ENCODE peak calls at places on chromosome 19, in five cellular contexts. One of them, this sample, is unnamed.

GRCh38 chr19:55484571-55485438 is at the start of gene NAT14:
- DNase-seq in PC-9: no peak
- DNase-seq in mammary epithelial cell: peak; percentile 25
- DNase-seq in astrocyte: no peak
- DNase-seq in hepatocyte: peak; percentile 82
- DNase-seq in this sample: peak; percentile 99

GRCh38 chr19:42352216-42352892 is 26.9 kb downstream of the MEGF8 start:
- DNase-seq in PC-9: no peak
- DNase-seq in mammary epithelial cell: peak; percentile 2
- DNase-seq in astrocyte: no peak
- DNase-seq in hepatocyte: no peak
- DNase-seq in this sample: peak; percentile 45

GRCh38 chr19:41626278-41626677 is 596 bp downstream of the CEACAM4 start:
- DNase-seq in PC-9: no peak
- DNase-seq in mammary epithelial cell: no peak
- DNase-seq in astrocyte: no peak
- DNase-seq in hepatocyte: no peak
- DNase-seq in this sample: no peak

GRCh38 chr19:29410974-29411615 is 114.7 kb upstream of the VSTM2B start:
- DNase-seq in PC-9: no peak
- DNase-seq in mammary epithelial cell: no peak
- DNase-seq in astrocyte: no peak
- DNase-seq in hepatocyte: no peak
- DNase-seq in this sample: peak; percentile 39

GRCh38 chr19:55258476-55258827 is 365 bp downstream of the PPP6R1 start:
- DNase-seq in PC-9: no peak
- DNase-seq in mammary epithelial cell: no peak
- DNase-seq in astrocyte: peak; percentile 14
- DNase-seq in hepatocyte: peak; percentile 65
- DNase-seq in this sample: peak; percentile 95

GRCh38 chr19:23771761-23772667 is 13.3 kb upstream of the ZNF681 start:
- DNase-seq in PC-9: no peak
- DNase-seq in mammary epithelial cell: peak; percentile 46
- DNase-seq in astrocyte: no peak
- DNase-seq in hepatocyte: no peak
- DNase-seq in this sample: no peak

GRCh38 chr19:45376045-45376724 is 5.8 kb upstream of the ERCC2 start:
- DNase-seq in PC-9: peak; percentile 94
- DNase-seq in mammary epithelial cell: peak; percentile 53
- DNase-seq in astrocyte: peak; percentile 93
- DNase-seq in hepatocyte: peak; percentile 38
- DNase-seq in this sample: peak; percentile 83

GRCh38 chr19:3178377-3178972 is at the start of gene S1PR4:
- DNase-seq in PC-9: no peak
- DNase-seq in mammary epithelial cell: no peak
- DNase-seq in astrocyte: no peak
- DNase-seq in hepatocyte: peak; percentile 3
- DNase-seq in this sample: peak; percentile 78

GRCh38 chr19:1468274-1469199 is 10.5 kb downstream of the C19orf25 start:
- DNase-seq in PC-9: no peak
- DNase-seq in mammary epithelial cell: peak; percentile 50
- DNase-seq in astrocyte: no peak
- DNase-seq in hepatocyte: peak; percentile 59
- DNase-seq in this sample: peak; percentile 98

GRCh38 chr19:20611866-20612265 is 46.3 kb upstream of the ZNF737 start:
- DNase-seq in PC-9: no peak
- DNase-seq in mammary epithelial cell: no peak
- DNase-seq in astrocyte: no peak
- DNase-seq in hepatocyte: no peak
- DNase-seq in this sample: no peak

GRCh38 chr19:9877775-9878510 is 42.8 kb downstream of the PIN1 start:
- DNase-seq in PC-9: peak; percentile 57
- DNase-seq in mammary epithelial cell: peak; percentile 61
- DNase-seq in astrocyte: peak; percentile 43
- DNase-seq in hepatocyte: no peak
- DNase-seq in this sample: peak; percentile 34

DNA sequence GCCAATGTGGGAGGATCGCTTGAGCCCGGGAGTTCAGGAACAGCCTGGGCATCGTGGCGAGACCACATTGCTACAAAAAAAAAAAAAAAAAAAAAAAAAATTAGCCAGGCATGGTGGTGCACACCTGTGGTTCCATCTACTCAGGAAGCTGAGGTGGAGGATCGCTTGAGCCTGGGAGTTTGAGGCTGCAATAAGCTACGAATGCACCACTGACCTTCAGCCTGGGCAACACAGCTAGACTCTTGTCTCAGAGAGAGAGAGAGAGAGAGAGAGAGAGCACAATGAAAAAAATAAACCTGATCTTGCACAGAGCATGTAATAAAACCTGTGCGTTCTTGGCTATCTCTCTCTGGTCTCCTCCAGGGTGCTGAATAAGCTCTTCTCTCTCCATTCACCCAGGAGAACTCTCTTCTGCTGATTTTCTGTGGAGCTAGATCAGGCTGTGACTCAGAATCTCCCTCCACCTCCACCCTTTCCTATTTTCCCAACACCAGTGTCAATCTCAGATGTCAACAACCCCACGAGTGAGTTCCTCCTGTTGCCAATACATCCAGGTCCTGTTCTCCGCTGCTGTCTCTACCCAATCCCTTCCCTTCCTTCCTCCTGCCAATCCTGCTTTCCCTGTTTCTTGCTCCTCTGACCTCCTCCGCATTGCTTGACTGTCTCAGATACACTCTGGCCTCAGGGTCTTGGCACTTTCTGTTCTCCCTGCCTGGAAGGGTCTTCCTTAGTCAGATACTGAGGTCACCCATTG is 3.4 kb upstream of the ACP5 start:
- DNase-seq in PC-9: no peak
- DNase-seq in mammary epithelial cell: no peak
- DNase-seq in astrocyte: no peak
- DNase-seq in hepatocyte: no peak
- DNase-seq in this sample: peak; percentile 87
- H3K4me1 ChIP-seq in PC-9: no peaks in the 10 kb centered on the region
- H3K4me1 ChIP-seq in mammary epithelial cell: peaks cover 15% of the 10 kb centered on the region
- H3K4me1 ChIP-seq in astrocyte: peaks cover 3% of the 10 kb centered on the region
- H3K4me1 ChIP-seq in hepatocyte: no peaks in the 10 kb centered on the region
- H3K4me1 ChIP-seq in this sample: peaks cover 9% of the 10 kb centered on the region

GRCh38 chr19:14119644-14120496 is 2.3 kb upstream of the PRKACA start:
- DNase-seq in PC-9: no peak
- DNase-seq in mammary epithelial cell: no peak
- DNase-seq in astrocyte: no peak
- DNase-seq in hepatocyte: no peak
- DNase-seq in this sample: peak; percentile 81
- H2AFZ ChIP-seq in PC-9: no peak overlapping the region
- H2AFZ ChIP-seq in mammary epithelial cell: no peak overlapping the region
- H2AFZ ChIP-seq in astrocyte: no peak overlapping the region
- H2AFZ ChIP-seq in hepatocyte: no peak overlapping the region
- H2AFZ ChIP-seq in this sample: no peak overlapping the region

GRCh38 chr19:35715355-35715809 is 2.4 kb upstream of the KMT2B start:
- DNase-seq in PC-9: no peak
- DNase-seq in mammary epithelial cell: no peak
- DNase-seq in astrocyte: no peak
- DNase-seq in hepatocyte: no peak
- DNase-seq in this sample: peak; percentile 78
- H3K4me1 ChIP-seq in PC-9: peaks cover 20% of the 10 kb centered on the region
- H3K4me1 ChIP-seq in mammary epithelial cell: peaks cover 23% of the 10 kb centered on the region
- H3K4me1 ChIP-seq in astrocyte: peaks cover 18% of the 10 kb centered on the region
- H3K4me1 ChIP-seq in hepatocyte: peaks cover 15% of the 10 kb centered on the region
- H3K4me1 ChIP-seq in this sample: peaks cover 17% of the 10 kb centered on the region

GRCh38 chr19:4807188-4807587 is 15.7 kb downstream of the FEM1A start:
- DNase-seq in PC-9: no peak
- DNase-seq in mammary epithelial cell: no peak
- DNase-seq in astrocyte: no peak
- DNase-seq in hepatocyte: no peak
- DNase-seq in this sample: no peak
- H2AFZ ChIP-seq in PC-9: no peak overlapping the region
- H2AFZ ChIP-seq in mammary epithelial cell: no peak overlapping the region
- H2AFZ ChIP-seq in astrocyte: no peak overlapping the region
- H2AFZ ChIP-seq in hepatocyte: no peak overlapping the region
- H2AFZ ChIP-seq in this sample: no peak overlapping the region

GRCh38 chr19:38867176-38867780 is 10.8 kb downstream of the RINL start:
- DNase-seq in PC-9: no peak
- DNase-seq in mammary epithelial cell: no peak
- DNase-seq in astrocyte: no peak
- DNase-seq in hepatocyte: no peak
- DNase-seq in this sample: no peak

GRCh38 chr19:38870612-38871011 is 7.5 kb downstream of the RINL start:
- DNase-seq in PC-9: no peak
- DNase-seq in mammary epithelial cell: no peak
- DNase-seq in astrocyte: no peak
- DNase-seq in hepatocyte: no peak
- DNase-seq in this sample: peak; percentile 65

GRCh38 chr19:38869836-38870607 is 8.1 kb downstream of the RINL start:
- DNase-seq in PC-9: no peak
- DNase-seq in mammary epithelial cell: peak; percentile 46
- DNase-seq in astrocyte: no peak
- DNase-seq in hepatocyte: peak; percentile 86
- DNase-seq in this sample: peak; percentile 89

GRCh38 chr19:38869160-38869835 is 8.8 kb downstream of the RINL start:
- DNase-seq in PC-9: no peak
- DNase-seq in mammary epithelial cell: no peak
- DNase-seq in astrocyte: no peak
- DNase-seq in hepatocyte: no peak
- DNase-seq in this sample: peak; percentile 86

GRCh38 chr19:38868551-38868950 is 9.5 kb downstream of the RINL start:
- DNase-seq in PC-9: no peak
- DNase-seq in mammary epithelial cell: no peak
- DNase-seq in astrocyte: no peak
- DNase-seq in hepatocyte: no peak
- DNase-seq in this sample: no peak
- H3K4me1 ChIP-seq in PC-9: peaks cover 27% of the 10 kb centered on the region
- H3K4me1 ChIP-seq in mammary epithelial cell: peaks cover 13% of the 10 kb centered on the region
- H3K4me1 ChIP-seq in astrocyte: peaks cover 5% of the 10 kb centered on the region
- H3K4me1 ChIP-seq in hepatocyte: no peaks in the 10 kb centered on the region
- H3K4me1 ChIP-seq in this sample: peaks cover 6% of the 10 kb centered on the region